ENCODE peak calls at places on chromosomes 2 and 18, in five cellular contexts. One of them, this sample, is unnamed.

GRCh38 chr2:62897187-62897827 is 153.3 kb upstream of the OTX1 start:
- DNase-seq in caudate nucleus: no peak
- DNase-seq in psoas muscle: no peak
- DNase-seq in stomach: no peak
- DNase-seq in K562: no peak
- DNase-seq in this sample: no peak

GRCh38 chr18:11872479-11873136 is 21.4 kb downstream of the CHMP1B start:
- DNase-seq in caudate nucleus: no peak
- DNase-seq in psoas muscle: no peak
- DNase-seq in stomach: peak; percentile 47
- DNase-seq in K562: peak; percentile 72
- DNase-seq in this sample: no peak

GRCh38 chr18:76219023-76219422 is 276.0 kb downstream of the ZNF516 start:
- DNase-seq in caudate nucleus: no peak
- DNase-seq in psoas muscle: no peak
- DNase-seq in stomach: no peak
- DNase-seq in K562: no peak
- DNase-seq in this sample: no peak

GRCh38 chr2:159131882-159132281 is 154.6 kb downstream of the WDSUB1 start:
- DNase-seq in caudate nucleus: no peak
- DNase-seq in psoas muscle: no peak
- DNase-seq in stomach: no peak
- DNase-seq in K562: no peak
- DNase-seq in this sample: no peak

GRCh38 chr2:151237422-151238012 is 24.1 kb downstream of the RBM43 start:
- DNase-seq in caudate nucleus: no peak
- DNase-seq in psoas muscle: no peak
- DNase-seq in stomach: no peak
- DNase-seq in K562: no peak
- DNase-seq in this sample: no peak

GRCh38 chr2:130372055-130372832 is 16.4 kb downstream of the PTPN18 start:
- DNase-seq in caudate nucleus: peak; percentile 62
- DNase-seq in psoas muscle: peak; percentile 92
- DNase-seq in stomach: peak; percentile 91
- DNase-seq in K562: peak; percentile 93
- DNase-seq in this sample: peak; percentile 74

GRCh38 chr18:8726963-8727730 is 21.8 kb downstream of the MTCL1 start:
- DNase-seq in caudate nucleus: no peak
- DNase-seq in psoas muscle: no peak
- DNase-seq in stomach: no peak
- DNase-seq in K562: no peak
- DNase-seq in this sample: no peak

GRCh38 chr2:233079953-233080835 is 20.1 kb downstream of the INPP5D start:
- DNase-seq in caudate nucleus: no peak
- DNase-seq in psoas muscle: no peak
- DNase-seq in stomach: no peak
- DNase-seq in K562: no peak
- DNase-seq in this sample: no peak

GRCh38 chr18:35267161-35267651 is 22.8 kb downstream of the ZSCAN30 start:
- DNase-seq in caudate nucleus: peak; percentile 68
- DNase-seq in psoas muscle: peak; percentile 85
- DNase-seq in stomach: peak; percentile 80
- DNase-seq in K562: no peak
- DNase-seq in this sample: no peak

GRCh38 chr2:54561795-54562592 is 105.9 kb downstream of the SPTBN1 start:
- DNase-seq in caudate nucleus: no peak
- DNase-seq in psoas muscle: no peak
- DNase-seq in stomach: no peak
- DNase-seq in K562: no peak
- DNase-seq in this sample: no peak

GRCh38 chr2:119441376-119442231 is 9.9 kb downstream of the TMEM37 start:
- DNase-seq in caudate nucleus: no peak
- DNase-seq in psoas muscle: no peak
- DNase-seq in stomach: no peak
- DNase-seq in K562: no peak
- DNase-seq in this sample: no peak

GRCh38 chr2:70991142-70991541 is 3.5 kb downstream of the TEX261 start:
- DNase-seq in caudate nucleus: no peak
- DNase-seq in psoas muscle: no peak
- DNase-seq in stomach: no peak
- DNase-seq in K562: no peak
- DNase-seq in this sample: no peak

GRCh38 chr2:188984126-188984525 is 10.0 kb downstream of the COL3A1 start:
- DNase-seq in caudate nucleus: no peak
- DNase-seq in psoas muscle: no peak
- DNase-seq in stomach: no peak
- DNase-seq in K562: no peak
- DNase-seq in this sample: no peak

GRCh38 chr2:236396818-236397350 is 132.7 kb upstream of the ASB18 start:
- DNase-seq in caudate nucleus: no peak
- DNase-seq in psoas muscle: no peak
- DNase-seq in stomach: no peak
- DNase-seq in K562: no peak
- DNase-seq in this sample: no peak

GRCh38 chr2:241329669-241330615 is 14.2 kb downstream of the SEPTIN2 start:
- DNase-seq in caudate nucleus: no peak
- DNase-seq in psoas muscle: no peak
- DNase-seq in stomach: no peak
- DNase-seq in K562: no peak
- DNase-seq in this sample: no peak

GRCh38 chr2:217370391-217370790 is 510.5 kb upstream of the TNP1 start:
- DNase-seq in caudate nucleus: no peak
- DNase-seq in psoas muscle: peak; percentile 33
- DNase-seq in stomach: no peak
- DNase-seq in K562: peak; percentile 5
- DNase-seq in this sample: no peak

GRCh38 chr2:127588241-127588640 is 52.8 kb downstream of the MYO7B start:
- DNase-seq in caudate nucleus: no peak
- DNase-seq in psoas muscle: no peak
- DNase-seq in stomach: peak; percentile 4
- DNase-seq in K562: no peak
- DNase-seq in this sample: no peak

GRCh38 chr2:241443486-241444223 is 64.7 kb downstream of the STK25 start:
- DNase-seq in caudate nucleus: no peak
- DNase-seq in psoas muscle: no peak
- DNase-seq in stomach: peak; percentile 66
- DNase-seq in K562: no peak
- DNase-seq in this sample: peak; percentile 96

GRCh38 chr18:75212626-75213110 is 2.1 kb downstream of the TSHZ1 start:
- DNase-seq in caudate nucleus: no peak
- DNase-seq in psoas muscle: no peak
- DNase-seq in stomach: no peak
- DNase-seq in K562: no peak
- DNase-seq in this sample: no peak

GRCh38 chr2:217866457-217866856 is 136.3 kb downstream of the TNS1 start:
- DNase-seq in caudate nucleus: no peak
- DNase-seq in psoas muscle: no peak
- DNase-seq in stomach: no peak
- DNase-seq in K562: no peak
- DNase-seq in this sample: no peak

GRCh38 chr2:41836944-41837343 is 210.9 kb upstream of the PKDCC start:
- DNase-seq in caudate nucleus: no peak
- DNase-seq in psoas muscle: no peak
- DNase-seq in stomach: peak; percentile 45
- DNase-seq in K562: peak; percentile 32
- DNase-seq in this sample: peak; percentile 52

GRCh38 chr2:226136739-226137138 is 662.9 kb downstream of the IRS1 start:
- DNase-seq in caudate nucleus: no peak
- DNase-seq in psoas muscle: no peak
- DNase-seq in stomach: no peak
- DNase-seq in K562: no peak
- DNase-seq in this sample: no peak

GRCh38 chr2:173151671-173152398 is 76.2 kb downstream of the MAP3K20 start:
- DNase-seq in caudate nucleus: no peak
- DNase-seq in psoas muscle: no peak
- DNase-seq in stomach: no peak
- DNase-seq in K562: no peak
- DNase-seq in this sample: no peak

GRCh38 chr2:48287971-48288370 is 242.0 kb upstream of the STON1 start:
- DNase-seq in caudate nucleus: no peak
- DNase-seq in psoas muscle: no peak
- DNase-seq in stomach: no peak
- DNase-seq in K562: no peak
- DNase-seq in this sample: no peak

GRCh38 chr2:48282281-48282680 is 247.7 kb upstream of the STON1 start:
- DNase-seq in caudate nucleus: no peak
- DNase-seq in psoas muscle: no peak
- DNase-seq in stomach: no peak
- DNase-seq in K562: no peak
- DNase-seq in this sample: no peak

GRCh38 chr2:48284624-48285212 is 245.2 kb upstream of the STON1 start:
- DNase-seq in caudate nucleus: no peak
- DNase-seq in psoas muscle: no peak
- DNase-seq in stomach: no peak
- DNase-seq in K562: peak; percentile 26
- DNase-seq in this sample: no peak

GRCh38 chr2:48279347-48279746 is 250.6 kb upstream of the STON1 start:
- DNase-seq in caudate nucleus: no peak
- DNase-seq in psoas muscle: no peak
- DNase-seq in stomach: no peak
- DNase-seq in K562: peak; percentile 16
- DNase-seq in this sample: no peak

GRCh38 chr2:48283870-48284269 is 246.1 kb upstream of the STON1 start:
- DNase-seq in caudate nucleus: no peak
- DNase-seq in psoas muscle: no peak
- DNase-seq in stomach: no peak
- DNase-seq in K562: no peak
- DNase-seq in this sample: no peak
- H3K27ac ChIP-seq in caudate nucleus: no peak overlapping the region
- H3K27ac ChIP-seq in psoas muscle: no peak overlapping the region
- H3K27ac ChIP-seq in stomach: no peak overlapping the region
- H3K27ac ChIP-seq in K562: no peak overlapping the region
- H3K27ac ChIP-seq in this sample: no peak overlapping the region

GRCh38 chr2:101751276-101751675 is 53.8 kb downstream of the MAP4K4 start:
- DNase-seq in caudate nucleus: no peak
- DNase-seq in psoas muscle: no peak
- DNase-seq in stomach: no peak
- DNase-seq in K562: no peak
- DNase-seq in this sample: no peak
- H3K27ac ChIP-seq in caudate nucleus: peak overlapping the region; percentile 94
- H3K27ac ChIP-seq in psoas muscle: peak overlapping the region; percentile 30
- H3K27ac ChIP-seq in stomach: no peak overlapping the region
- H3K27ac ChIP-seq in K562: no peak overlapping the region
- H3K27ac ChIP-seq in this sample: peak overlapping the region; percentile 2

DNA sequence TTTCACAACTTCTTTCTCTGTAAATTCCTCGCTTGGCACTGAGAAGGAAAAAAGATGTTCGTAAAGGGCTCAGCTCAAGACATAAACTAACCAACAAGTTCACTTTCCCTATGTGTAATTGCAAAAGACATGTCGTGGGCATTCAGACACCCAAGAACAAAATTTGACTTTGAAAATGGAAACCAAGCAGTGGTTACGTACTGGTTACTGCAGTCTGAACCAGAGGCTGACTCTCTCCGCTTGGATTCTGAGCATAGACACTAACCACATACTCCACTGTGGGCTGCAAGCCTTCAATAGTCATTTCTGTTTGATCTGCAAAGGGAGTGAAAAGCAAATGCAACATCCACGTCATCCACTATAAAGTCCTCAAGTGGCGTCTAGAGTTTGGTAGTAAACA is 53.9 kb downstream of the FN1 start:
- DNase-seq in caudate nucleus: no peak
- DNase-seq in psoas muscle: no peak
- DNase-seq in stomach: no peak
- DNase-seq in K562: no peak
- DNase-seq in this sample: no peak
- H3K27ac ChIP-seq in caudate nucleus: no peak overlapping the region
- H3K27ac ChIP-seq in psoas muscle: no peak overlapping the region
- H3K27ac ChIP-seq in stomach: no peak overlapping the region
- H3K27ac ChIP-seq in K562: no peak overlapping the region
- H3K27ac ChIP-seq in this sample: no peak overlapping the region

GRCh38 chr2:8606649-8607550 is 75.0 kb upstream of the ID2 start:
- DNase-seq in caudate nucleus: no peak
- DNase-seq in psoas muscle: no peak
- DNase-seq in stomach: no peak
- DNase-seq in K562: no peak
- DNase-seq in this sample: peak; percentile 55
- H3K27ac ChIP-seq in caudate nucleus: no peak overlapping the region
- H3K27ac ChIP-seq in psoas muscle: no peak overlapping the region
- H3K27ac ChIP-seq in stomach: no peak overlapping the region
- H3K27ac ChIP-seq in K562: no peak overlapping the region
- H3K27ac ChIP-seq in this sample: peak overlapping the region; percentile 96

DNA sequence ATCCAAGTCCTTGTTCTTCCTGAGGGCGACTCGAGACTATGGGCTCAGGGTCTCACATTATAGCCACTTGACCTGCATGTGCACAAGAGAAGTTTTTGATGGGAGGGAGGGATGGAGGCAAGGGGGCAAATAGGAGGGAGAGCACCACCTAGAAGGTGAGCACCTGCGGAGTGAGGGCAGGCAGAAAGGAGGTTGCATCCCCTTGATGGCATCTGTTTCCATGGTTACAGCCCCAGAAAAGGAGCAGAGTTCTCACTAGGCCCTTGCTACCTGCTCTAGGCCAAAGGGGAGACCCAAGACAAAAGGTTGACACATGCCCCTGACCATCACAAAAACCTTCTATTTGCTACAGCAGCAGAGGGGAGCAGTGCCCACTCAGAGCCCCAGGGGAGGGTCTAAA is 131.5 kb upstream of the SERTAD2 start:
- DNase-seq in caudate nucleus: no peak
- DNase-seq in psoas muscle: no peak
- DNase-seq in stomach: no peak
- DNase-seq in K562: no peak
- DNase-seq in this sample: no peak
- H3K27ac ChIP-seq in caudate nucleus: no peak overlapping the region
- H3K27ac ChIP-seq in psoas muscle: no peak overlapping the region
- H3K27ac ChIP-seq in stomach: no peak overlapping the region
- H3K27ac ChIP-seq in K562: no peak overlapping the region
- H3K27ac ChIP-seq in this sample: no peak overlapping the region

This sample was measured in MM.1S.